ENCODE peak calls at places on chromosomes 1 and 21, in six cellular contexts. V is IMR-90, W is trophoblast cell, T is neuronal stem cell, N is H9, S is mesenchymal stem cell. A is an unnamed sample.
A peak's percentile ranks its signal among the peaks of the same experiment; 100 is the strongest.

GRCh38 chr1:228006034-228006792 is 585 bp upstream of the WNT3A start:
- DNase-seq in V (no peak), W (no peak), T (no peak), N (no peak), S (no peak), A (no peak)

GRCh38 chr1:150080784-150081183 is 13.2 kb downstream of the VPS45 start:
- DNase-seq in V (no peak), W (no peak), T (no peak), N (no peak), S (no peak), A (no peak)

GRCh38 chr1:193060938-193061337 is 1.5 kb downstream of the RO60 start:
- DNase-seq in V (peak; percentile 22), W (no peak), T (no peak), N (no peak), S (peak; percentile 14), A (no peak)

GRCh38 chr1:152759453-152760173 is 1.8 kb downstream of the KPRP start:
- DNase-seq in V (no peak), W (no peak), T (no peak), N (no peak), S (no peak), A (no peak)

GRCh38 chr1:26278303-26278702 is 1.6 kb upstream of the SH3BGRL3 start:
- DNase-seq in V (peak; percentile 77), W (no peak), T (no peak), N (no peak), S (peak; percentile 83), A (no peak)

GRCh38 chr1:1361982-1362423 is 3.6 kb upstream of the MXRA8 start:
- DNase-seq in V (peak; percentile 85), W (peak; percentile 83), T (no peak), N (peak; percentile 61), S (peak; percentile 93), A (peak; percentile 84)

GRCh38 chr1:119133987-119134386 is 6.5 kb downstream of the WARS2 start:
- DNase-seq in V (peak; percentile 63), W (peak; percentile 56), T (no peak), N (no peak), S (no peak), A (peak; percentile 70)

GRCh38 chr1:205294914-205295310 is 26.6 kb downstream of the NUAK2 start:
- DNase-seq in V (peak; percentile 41), W (peak; percentile 75), T (no peak), N (no peak), S (no peak), A (peak; percentile 66)

GRCh38 chr21:38544681-38545080 is 46.4 kb upstream of the ERG start:
- DNase-seq in V (no peak), W (no peak), T (no peak), N (no peak), S (peak; percentile 44), A (no peak)

GRCh38 chr21:35603471-35603870 is 456.9 kb downstream of the SETD4 start:
- DNase-seq in V (no peak), W (no peak), T (no peak), N (peak; percentile 52), S (no peak), A (peak; percentile 35)

GRCh38 chr1:38018864-38019343 is 6.4 kb downstream of the UTP11 start:
- DNase-seq in V (peak; percentile 60), W (peak; percentile 41), T (no peak), N (no peak), S (peak; percentile 61), A (peak; percentile 53)

GRCh38 chr1:111903148-111903857 is 86.2 kb downstream of the KCND3 start:
- DNase-seq in V (no peak), W (no peak), T (no peak), N (no peak), S (no peak), A (no peak)

GRCh38 chr1:167223144-167224103 is 2.7 kb downstream of the POU2F1 start:
- DNase-seq in V (peak; percentile 21), W (no peak), T (no peak), N (no peak), S (peak; percentile 33), A (no peak)

GRCh38 chr1:110463695-110464094 is 12.7 kb downstream of the PROK1 start:
- DNase-seq in V (peak; percentile 75), W (no peak), T (no peak), N (no peak), S (peak; percentile 52), A (no peak)

GRCh38 chr1:245684111-245684510 is 529.3 kb downstream of the KIF26B start:
- DNase-seq in V (no peak), W (no peak), T (no peak), N (no peak), S (no peak), A (no peak)
- H4K8ac ChIP-seq in V (no peak overlapping the region), W (no peak overlapping the region), T (no peak overlapping the region), N (no peak overlapping the region), S (no peak overlapping the region), A (no peak overlapping the region)

GRCh38 chr1:156504062-156504813 is 3.7 kb upstream of the MEF2D start:
- DNase-seq in V (peak; percentile 33), W (peak; percentile 27), T (no peak), N (no peak), S (peak; percentile 59), A (no peak)
- H3K23ac ChIP-seq in V (peak overlapping the region; percentile 94), W (no peak overlapping the region), T (peak overlapping the region; percentile 89), N (no peak overlapping the region), S (peak overlapping the region; percentile 95), A (peak overlapping the region; percentile 52)

GRCh38 chr1:12229835-12230548 is at the start of gene VPS13D:
- DNase-seq in V (peak; percentile 67), W (peak; percentile 86), T (peak; percentile 81), N (peak; percentile 78), S (peak; percentile 77), A (peak; percentile 83)
- H4K8ac ChIP-seq in V (peak within 1 kb of the TSS; percentile 89), W (peak within 1 kb of the TSS; percentile 87), T (peak within 1 kb of the TSS; percentile 98), N (no peak within 1 kb of the TSS), S (peak within 1 kb of the TSS; percentile 83), A (peak within 1 kb of the TSS; percentile 58)

GRCh38 chr1:81545734-81546133 is 255.0 kb upstream of the ADGRL2 start:
- DNase-seq in V (no peak), W (no peak), T (no peak), N (no peak), S (no peak), A (no peak)
- H3K23ac ChIP-seq in V (no peak overlapping the region), W (no peak overlapping the region), T (no peak overlapping the region), N (no peak overlapping the region), S (no peak overlapping the region), A (no peak overlapping the region)

GRCh38 chr1:8318436-8318835 is 522 bp downstream of the SLC45A1 start:
- DNase-seq in V (no peak), W (no peak), T (no peak), N (no peak), S (no peak), A (no peak)
- H4K8ac ChIP-seq in V (peak overlapping the region; percentile 57), W (no peak overlapping the region), T (peak overlapping the region; percentile 31), N (no peak overlapping the region), S (peak overlapping the region; percentile 85), A (no peak overlapping the region)

DNA sequence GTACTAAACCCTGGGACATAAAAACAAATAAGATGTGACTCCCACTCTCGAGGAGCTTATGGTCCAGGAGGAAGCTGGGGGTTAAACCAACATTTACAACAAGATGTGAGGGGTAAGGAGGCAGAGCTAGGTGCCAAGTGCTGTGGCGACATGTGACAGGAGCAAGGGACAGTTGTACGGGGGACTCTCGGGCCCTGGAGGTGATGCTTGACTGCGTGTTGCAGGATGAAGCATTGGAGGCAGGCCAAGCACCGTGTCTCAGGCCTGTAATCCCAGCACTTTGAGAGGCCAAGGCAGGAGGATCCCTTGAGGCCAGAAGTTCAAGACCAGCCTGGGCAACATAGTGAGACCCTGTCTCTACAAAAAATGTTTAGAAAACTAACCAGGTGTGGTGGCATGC is 36.8 kb downstream of the ATP5PO start:
- DNase-seq in V (no peak), W (no peak), T (no peak), N (no peak), S (no peak), A (no peak)
- H3K23ac ChIP-seq in V (no peak overlapping the region), W (no peak overlapping the region), T (no peak overlapping the region), N (no peak overlapping the region), S (no peak overlapping the region), A (no peak overlapping the region)

GRCh38 chr1:86552376-86552775 is 5.5 kb downstream of the CLCA4 start:
- DNase-seq in V (no peak), W (no peak), T (no peak), N (no peak), S (no peak), A (no peak)
- H4K8ac ChIP-seq in V (no peak overlapping the region), W (no peak overlapping the region), T (no peak overlapping the region), N (no peak overlapping the region), S (no peak overlapping the region), A (no peak overlapping the region)

GRCh38 chr1:232591344-232591743 is 38.6 kb downstream of the SIPA1L2 start:
- DNase-seq in V (no peak), W (no peak), T (no peak), N (no peak), S (no peak), A (no peak)

GRCh38 chr1:232590742-232591082 is 39.2 kb downstream of the SIPA1L2 start:
- DNase-seq in V (no peak), W (no peak), T (no peak), N (no peak), S (no peak), A (no peak)

GRCh38 chr1:232589809-232590741 is 39.9 kb downstream of the SIPA1L2 start:
- DNase-seq in V (no peak), W (no peak), T (no peak), N (no peak), S (peak; percentile 84), A (no peak)

GRCh38 chr1:232587141-232588008 is 42.6 kb downstream of the SIPA1L2 start:
- DNase-seq in V (no peak), W (no peak), T (no peak), N (no peak), S (no peak), A (no peak)

GRCh38 chr1:232589111-232589808 is 40.7 kb downstream of the SIPA1L2 start:
- DNase-seq in V (no peak), W (no peak), T (no peak), N (no peak), S (no peak), A (no peak)
- H3K23ac ChIP-seq in V (no peak overlapping the region), W (no peak overlapping the region), T (no peak overlapping the region), N (no peak overlapping the region), S (no peak overlapping the region), A (no peak overlapping the region)

DNA sequence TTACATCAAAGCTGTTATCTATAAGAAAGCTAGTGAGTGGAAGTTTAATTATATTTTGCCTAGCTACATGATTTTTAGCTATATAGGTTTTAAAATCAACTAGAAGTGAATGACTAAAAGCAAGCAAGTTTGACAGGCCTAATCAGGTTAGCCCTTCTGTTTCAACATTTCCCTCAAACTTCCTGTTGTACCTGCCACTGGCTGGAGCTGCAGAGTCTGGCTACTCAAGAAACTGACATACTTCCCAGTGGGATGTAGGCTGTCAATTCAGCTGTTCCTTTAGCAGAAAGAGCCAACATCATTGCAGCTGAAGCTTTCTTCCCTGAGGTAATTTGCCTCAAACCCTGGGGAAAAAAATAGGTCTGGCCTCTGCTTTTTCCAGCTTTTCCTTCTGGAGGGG is 87.1 kb upstream of the TNR start:
- DNase-seq in V (no peak), W (no peak), T (no peak), N (no peak), S (no peak), A (no peak)
- H4K8ac ChIP-seq in V (no peak overlapping the region), W (no peak overlapping the region), T (no peak overlapping the region), N (no peak overlapping the region), S (no peak overlapping the region), A (peak overlapping the region; percentile 1)